ENCODE peak calls at places on chromosome 6, in six cellular contexts. Z, U, Q, R, N and L are unnamed samples.

GRCh38 chr6:43976706-43977403 is 150.4 kb downstream of the MRPL14 start:
- DNase-seq in R (no peak), Q (no peak), Z (no peak), N (no peak), U (no peak), L (no peak)

GRCh38 chr6:150751296-150751695 is 114.2 kb upstream of the MTHFD1L start:
- DNase-seq in Z (no peak), N (no peak), R (no peak), U (no peak), Q (peak), L (no peak)

GRCh38 chr6:2307794-2308193 is 62.4 kb upstream of the GMDS start:
- DNase-seq in Z (no peak), N (no peak), R (no peak), Q (no peak), U (no peak), L (no peak)

GRCh38 chr6:162092816-162093502 is 634.6 kb downstream of the PRKN start:
- DNase-seq in Z (no peak), R (no peak), N (no peak), U (no peak), Q (no peak), L (no peak)

GRCh38 chr6:138253731-138254130 is 35.4 kb upstream of the PBOV1 start:
- DNase-seq in Z (no peak), U (no peak), Q (no peak), N (no peak), R (no peak), L (no peak)

GRCh38 chr6:140346461-140346860 is 972.0 kb upstream of the CITED2 start:
- DNase-seq in Z (no peak), Q (peak), U (no peak), N (peak), R (no peak), L (peak)

GRCh38 chr6:18477301-18477941 is 90.3 kb downstream of the RNF144B start:
- DNase-seq in Q (peak), N (no peak), Z (no peak), R (no peak), U (no peak), L (peak)

GRCh38 chr6:133551847-133552331 is 310.7 kb downstream of the EYA4 start:
- DNase-seq in U (peak), N (no peak), Q (peak), Z (peak), R (no peak), L (peak)

GRCh38 chr6:166257911-166258318 is 50.3 kb downstream of the PRR18 start:
- DNase-seq in R (no peak), Q (no peak), Z (no peak), N (no peak), U (no peak), L (no peak)

GRCh38 chr6:140134224-140134623 is 759.8 kb upstream of the CITED2 start:
- DNase-seq in U (no peak), Q (peak), N (no peak), Z (no peak), R (no peak), L (no peak)

GRCh38 chr6:40627316-40627715 is 40.2 kb upstream of the LRFN2 start:
- DNase-seq in Z (no peak), Q (no peak), R (no peak), N (no peak), U (no peak), L (no peak)

GRCh38 chr6:128573036-128573435 is 52.6 kb upstream of the PTPRK start:
- DNase-seq in Z (no peak), U (no peak), N (no peak), R (no peak), Q (no peak), L (no peak)

GRCh38 chr6:148329568-148330299 is 12.9 kb upstream of the SASH1 start:
- DNase-seq in U (no peak), Z (no peak), Q (peak), R (no peak), N (no peak), L (peak)

GRCh38 chr6:4464638-4465037 is 311.6 kb upstream of the CDYL start:
- DNase-seq in Q (no peak), Z (no peak), R (no peak), U (no peak), N (no peak), L (no peak)

GRCh38 chr6:112296122-112296521 is 41.8 kb upstream of the LAMA4 start:
- DNase-seq in Z (no peak), Q (peak), N (no peak), U (no peak), R (no peak), L (peak)

GRCh38 chr6:169800668-169801395 is 49.4 kb downstream of the ERMARD start:
- DNase-seq in N (no peak), Z (peak), Q (peak), U (no peak), R (peak), L (peak)

DNA sequence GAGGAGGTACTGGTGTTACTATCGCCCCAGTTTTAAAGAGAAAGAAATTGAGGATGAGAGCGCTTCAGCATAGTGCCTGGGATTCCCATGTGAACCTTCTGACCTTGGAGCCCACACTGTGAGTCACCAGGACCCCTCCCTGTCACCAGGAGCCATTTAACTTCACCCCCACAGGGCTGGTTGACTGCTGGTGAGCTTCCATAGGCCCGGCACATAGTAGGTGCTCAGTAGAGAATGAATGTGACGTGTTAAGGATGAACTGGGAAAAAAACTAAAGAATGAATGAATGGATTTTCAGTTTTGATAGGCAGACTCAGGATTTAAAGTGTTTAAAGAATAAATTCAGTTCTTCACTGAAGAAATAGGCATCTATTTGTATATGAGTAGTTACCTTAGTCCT is 53.3 kb upstream of the KIF25 start:
- DNase-seq in R (no peak), Q (no peak), N (no peak), U (no peak), Z (no peak), L (no peak)
- H3K4me3 ChIP-seq in R (no peak), Q (no peak), N (no peak), U (no peak), Z (no peak), L (no peak)

DNA sequence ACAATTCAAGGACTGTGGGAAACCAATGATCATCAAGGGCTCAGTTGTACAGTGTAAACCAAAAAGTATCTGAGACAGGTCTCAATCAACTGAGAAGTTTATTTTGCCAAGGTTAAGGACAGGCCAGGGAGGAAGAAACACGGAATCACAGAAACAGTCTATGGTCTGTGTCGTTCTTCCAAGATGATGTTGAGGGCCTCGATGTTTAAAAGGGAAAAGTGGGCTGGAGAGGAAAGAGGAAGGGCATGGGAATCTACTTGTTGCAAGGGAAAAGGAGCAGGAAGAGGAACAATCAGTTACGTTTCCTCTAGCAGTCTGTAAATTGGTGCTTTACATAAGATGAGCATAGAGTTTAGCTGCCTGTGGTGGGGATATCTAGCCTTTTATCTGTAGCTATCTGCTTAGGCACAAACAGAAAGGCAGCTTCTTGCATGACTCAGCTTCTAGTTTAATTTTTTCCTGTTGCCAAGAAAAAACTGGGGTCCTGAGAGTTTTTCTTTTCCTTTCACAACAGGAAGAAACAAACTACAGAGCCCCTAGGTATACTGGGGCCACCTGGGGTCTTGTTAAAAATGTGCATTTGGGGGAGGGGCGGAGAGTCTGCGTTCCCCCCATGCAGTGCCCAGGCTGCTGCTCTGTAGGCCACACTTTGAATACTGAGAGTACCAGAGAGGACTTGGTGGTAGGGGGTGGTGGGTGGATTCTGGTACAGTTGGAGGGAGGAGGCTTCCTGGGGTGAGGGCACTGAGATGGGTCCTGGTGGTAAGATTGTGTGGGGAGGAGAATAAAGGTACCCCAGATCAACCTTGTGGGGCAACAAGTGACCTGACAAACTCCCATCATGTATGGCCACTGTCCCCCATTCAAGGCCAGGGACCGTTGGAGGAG is 35.3 kb upstream of the EZR start:
- DNase-seq in Z (no peak), N (no peak), U (no peak), Q (peak), R (no peak), L (peak)
- H3K4me3 ChIP-seq in Z (no peak), N (no peak), U (no peak), Q (no peak), R (no peak), L (no peak)

GRCh38 chr6:32397252-32397920 is 9.6 kb downstream of the BTNL2 start:
- DNase-seq in Q (no peak), U (no peak), Z (no peak), R (no peak), N (no peak), L (peak)

GRCh38 chr6:32396028-32396427 is 11.0 kb downstream of the BTNL2 start:
- DNase-seq in N (no peak), U (no peak), Z (no peak), Q (no peak), R (no peak), L (no peak)

GRCh38 chr6:32387946-32388345 is 16.2 kb upstream of the TSBP1 start:
- DNase-seq in R (no peak), U (no peak), Z (no peak), N (no peak), Q (no peak), L (no peak)

DNA sequence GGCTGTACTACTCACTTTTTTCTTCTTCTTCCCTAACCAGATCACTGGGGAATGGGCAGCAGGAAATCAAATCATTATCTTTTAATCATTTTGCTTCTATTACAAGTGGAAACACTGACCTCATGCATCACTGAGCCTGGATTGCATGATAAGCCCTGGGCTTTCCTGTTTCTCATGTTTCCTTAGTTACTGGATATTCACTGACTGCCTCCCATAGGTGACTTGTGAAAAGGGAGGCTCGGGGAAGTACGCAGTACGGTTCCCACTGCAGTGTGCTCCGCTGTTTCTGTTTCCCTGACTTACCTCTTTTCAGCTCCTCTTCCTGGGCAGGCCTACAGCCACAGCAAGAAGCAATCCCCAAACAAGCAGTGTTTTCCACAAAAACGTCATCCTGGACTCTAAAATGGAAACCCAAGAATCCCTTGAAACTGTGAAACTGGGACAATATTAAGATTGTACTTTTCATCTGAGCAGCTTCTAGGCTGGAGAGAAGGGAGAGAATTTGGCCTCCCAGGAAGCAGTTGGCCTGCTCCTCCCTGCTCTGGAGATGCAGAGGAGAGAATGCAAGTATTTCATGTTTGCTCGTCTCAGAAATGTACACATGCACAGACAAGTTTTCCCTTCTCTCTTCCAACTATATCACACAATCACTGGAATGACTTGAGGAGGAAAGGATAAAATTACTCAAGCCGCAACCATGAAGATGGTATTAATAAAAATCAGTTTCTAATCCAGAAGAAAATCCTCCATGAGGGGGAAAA is 13.1 kb downstream of the BTNL2 start:
- DNase-seq in U (no peak), N (no peak), Z (no peak), R (no peak), Q (no peak), L (peak)
- H3K4me3 ChIP-seq in U (no peak), N (no peak), Z (no peak), R (no peak), Q (no peak), L (no peak)

GRCh38 chr6:34247481-34248197 is 1.2 kb downstream of the SMIM29 start:
- DNase-seq in Q (no peak), U (no peak), R (no peak), Z (no peak), N (no peak), L (no peak)
- H3K4me3 ChIP-seq in Q (no peak), U (no peak), R (no peak), Z (peak), N (peak), L (peak)

GRCh38 chr6:90219168-90219985 is 77.3 kb downstream of the BACH2 start:
- DNase-seq in Q (peak), U (peak), Z (no peak), N (no peak), R (peak), L (peak)
- H3K4me3 ChIP-seq in Q (peak), U (no peak), Z (peak), N (peak), R (no peak), L (peak)